ENCODE peak calls at places on chromosomes 13 and 19, in ten cellular contexts. A is activated naive CD4-positive, alpha-beta T cell treated with anti-CD3 and anti-CD28 coated beads, Interleukin-2, amount 50 U/mL, for 16 hours; P is SK-N-SH; O is CD8-positive, alpha-beta memory T cell; C is activated gamma-delta T cell treated with Interleukin-2 at 50 U/mL for 16 hours; I is A172; D is H7; L is HT1080; Y is AG04450; N is aorta. J is an unnamed sample.

GRCh38 chr13:112961457-112962369 is 7.3 kb upstream of the MCF2L start:
- DNase-seq in A (no peak), P (no peak), O (no peak), C (no peak), I (no peak), D (no peak), L (no peak), Y (no peak), N (peak), J (no peak)

GRCh38 chr19:6276447-6276846 is 3.3 kb downstream of the MLLT1 start:
- DNase-seq in A (no peak), P (peak), O (no peak), C (no peak), I (no peak), D (peak), L (no peak), Y (no peak), N (peak), J (no peak)

GRCh38 chr13:53250272-53250875 is 221.8 kb downstream of the OLFM4 start:
- DNase-seq in A (no peak), P (peak), O (no peak), C (no peak), I (peak), D (peak), L (peak), Y (peak), N (no peak), J (no peak)

GRCh38 chr19:11737964-11738745 is 591 bp downstream of the ZNF823 start:
- DNase-seq in A (peak), P (peak), O (peak), C (peak), I (peak), D (peak), L (peak), Y (no peak), N (peak), J (peak)

GRCh38 chr19:36837902-36838783 is at the start of gene ZNF790:
- DNase-seq in A (peak), P (peak), O (peak), C (peak), I (no peak), D (peak), L (peak), Y (peak), N (peak), J (peak)

GRCh38 chr19:27865927-27866777 is 1346.8 kb downstream of the UQCRFS1 start:
- DNase-seq in A (no peak), P (no peak), O (no peak), C (no peak), I (no peak), D (no peak), L (no peak), Y (no peak), N (no peak), J (no peak)

GRCh38 chr19:41328157-41328817 is 18.3 kb downstream of the CCDC97 start:
- DNase-seq in A (peak), P (no peak), O (no peak), C (no peak), I (no peak), D (peak), L (no peak), Y (no peak), N (no peak), J (peak)

GRCh38 chr13:70457474-70457873 is 349.2 kb upstream of the KLHL1 start:
- DNase-seq in A (no peak), P (no peak), O (no peak), C (no peak), I (peak), D (no peak), L (peak), Y (no peak), N (no peak), J (no peak)

J was measured in stimulated activated naive CD4-positive, alpha-beta T cell treated with Interleukin-2 at 50 U/mL for 16 hours.